ENCODE peak calls at places on chromosomes 16 and 17, in eight cellular contexts. B is stimulated activated CD4-positive, alpha-beta T cell treated with anti-CD3 and anti-CD28 coated beads, Interleukin-12 subunit alpha, Interleukin-12 subunit beta, amount 100 ng/mL, for 4 hours; H is IMR-90; R is ascending aorta; U is left cardiac atrium; Q is non-pigmented ciliary epithelial cell; V is AG20443; I is H9. O is an unnamed sample.

GRCh38 chr16:88389191-88389590 is 6.4 kb downstream of the ZNF469 start:
- DNase-seq in I (no peak), U (peak), Q (no peak), H (no peak), B (no peak), V (no peak), R (no peak), O (no peak)

GRCh38 chr16:71648921-71649320 is 22.9 kb downstream of the MARVELD3 start:
- DNase-seq in I (no peak), R (no peak), H (no peak), U (no peak), B (no peak), Q (no peak), V (peak), O (no peak)

GRCh38 chr17:29154516-29155234 is 25.5 kb downstream of the MYO18A start:
- DNase-seq in I (no peak), Q (no peak), H (no peak), V (peak), R (no peak), U (peak), B (no peak), O (no peak)

GRCh38 chr16:80900593-80900954 is 96.2 kb upstream of the CDYL2 start:
- DNase-seq in V (no peak), B (no peak), H (no peak), R (no peak), U (no peak), Q (no peak), I (no peak), O (no peak)

GRCh38 chr17:73521376-73521775 is 122.9 kb downstream of the SDK2 start:
- DNase-seq in H (no peak), I (no peak), R (no peak), U (no peak), B (no peak), V (no peak), Q (no peak), O (no peak)

GRCh38 chr16:82651921-82652601 is 25.3 kb downstream of the CDH13 start:
- DNase-seq in I (no peak), H (no peak), V (no peak), R (no peak), U (no peak), B (no peak), Q (no peak), O (no peak)

GRCh38 chr17:81986606-81987005 is 9.2 kb downstream of the ASPSCR1 start:
- DNase-seq in B (no peak), H (no peak), Q (no peak), U (no peak), V (no peak), I (peak), R (no peak), O (no peak)

GRCh38 chr17:7886227-7887037 is 2.2 kb upstream of the CHD3 start:
- DNase-seq in H (peak), I (peak), R (no peak), U (no peak), Q (no peak), V (peak), B (peak), O (peak)

GRCh38 chr17:7931709-7932482 is at the start of the genes CNTROB and TRAPPC1:
- DNase-seq in U (peak), H (peak), R (peak), V (peak), B (peak), I (peak), Q (peak), O (peak)

GRCh38 chr17:8041249-8041928 is 2.5 kb downstream of the ALOX15B start:
- DNase-seq in Q (peak), V (peak), I (no peak), B (peak), H (peak), R (no peak), U (no peak), O (peak)

GRCh38 chr17:75289832-75290337 is 652 bp upstream of the SLC25A19 start:
- DNase-seq in R (peak), I (no peak), H (peak), B (peak), V (peak), Q (no peak), U (peak), O (peak)

GRCh38 chr17:81537343-81537855 is 9.2 kb downstream of the FSCN2 start:
- DNase-seq in H (no peak), I (peak), U (no peak), R (no peak), Q (no peak), B (peak), V (no peak), O (no peak)

GRCh38 chr16:89489040-89489721 is 1.2 kb downstream of the ANKRD11 start:
- DNase-seq in U (peak), B (peak), R (peak), H (peak), I (peak), V (peak), Q (peak), O (peak)

GRCh38 chr16:22685162-22685830 is 128.7 kb upstream of the HS3ST2 start:
- DNase-seq in R (peak), U (peak), I (no peak), Q (no peak), V (peak), B (no peak), H (no peak), O (peak)

GRCh38 chr16:28845173-28846079 is 722 bp downstream of the TUFM start:
- DNase-seq in H (peak), R (no peak), B (peak), Q (no peak), U (no peak), V (no peak), I (no peak), O (no peak)

GRCh38 chr16:6852643-6853042 is 480.0 kb upstream of the RBFOX1 start:
- DNase-seq in Q (no peak), B (no peak), H (no peak), I (no peak), V (no peak), U (no peak), R (no peak), O (no peak)

GRCh38 chr17:5516060-5516792 is 29.9 kb downstream of the MIS12 start:
- DNase-seq in I (no peak), V (peak), U (no peak), R (no peak), H (peak), B (no peak), Q (peak), O (no peak)

GRCh38 chr16:24562811-24563210 is 23.4 kb downstream of the RBBP6 start:
- DNase-seq in I (no peak), Q (no peak), R (no peak), V (no peak), U (no peak), B (no peak), H (no peak), O (no peak)

GRCh38 chr16:8962393-8963009 is 1.2 kb downstream of the USP7 start:
- DNase-seq in V (no peak), H (no peak), Q (no peak), I (no peak), R (no peak), U (no peak), B (peak), O (no peak)

GRCh38 chr17:57948555-57949420 is 6.4 kb downstream of the CUEDC1 start:
- DNase-seq in B (no peak), R (no peak), H (peak), Q (peak), U (no peak), I (no peak), V (peak), O (no peak)

GRCh38 chr16:3266873-3267537 is 10.6 kb upstream of the MEFV start:
- DNase-seq in B (no peak), V (peak), Q (no peak), H (peak), I (no peak), U (peak), R (no peak), O (no peak)

GRCh38 chr17:76014100-76014924 is 12.8 kb downstream of the EVPL start:
- DNase-seq in B (peak), R (peak), U (peak), Q (no peak), H (peak), I (peak), V (peak), O (no peak)

GRCh38 chr17:27760069-27760885 is 40.1 kb downstream of the NOS2 start:
- DNase-seq in H (peak), V (peak), B (peak), Q (no peak), I (peak), U (peak), R (peak), O (peak)

GRCh38 chr17:70171159-70171558 is 1.8 kb downstream of the KCNJ2 start:
- DNase-seq in I (no peak), R (no peak), U (no peak), H (no peak), Q (no peak), V (no peak), B (no peak), O (no peak)

GRCh38 chr16:1825864-1826690 is 548 bp downstream of the HAGH start:
- DNase-seq in V (peak), I (no peak), Q (no peak), B (peak), U (peak), H (peak), R (no peak), O (peak)

GRCh38 chr17:40953876-40954275 is 12.9 kb downstream of the KRT39 start:
- DNase-seq in U (no peak), R (no peak), I (no peak), H (peak), B (no peak), V (peak), Q (peak), O (no peak)

GRCh38 chr16:87499189-87499486 is 6.3 kb upstream of the ZCCHC14 start:
- DNase-seq in V (peak), U (no peak), H (peak), I (no peak), Q (peak), B (no peak), R (no peak), O (no peak)

GRCh38 chr17:68320943-68321557 is 29.8 kb downstream of the ARSG start:
- DNase-seq in Q (no peak), V (no peak), B (no peak), H (no peak), R (no peak), U (no peak), I (no peak), O (no peak)

GRCh38 chr17:64773836-64774761 is 112.0 kb upstream of the SMURF2 start:
- DNase-seq in H (peak), V (peak), B (no peak), R (peak), U (peak), I (peak), Q (no peak), O (no peak)

GRCh38 chr16:47320546-47321315 is 140.1 kb downstream of the ITFG1 start:
- DNase-seq in B (no peak), Q (no peak), R (no peak), I (no peak), H (peak), V (no peak), U (no peak), O (no peak)

GRCh38 chr17:41421116-41421515 is 3.3 kb downstream of the KRT37 start:
- DNase-seq in I (no peak), V (peak), H (peak), U (no peak), R (no peak), Q (peak), B (no peak), O (no peak)

GRCh38 chr16:84144301-84144858 is 597 bp downstream of the HSDL1 start:
- DNase-seq in I (no peak), U (peak), B (peak), V (peak), R (no peak), H (peak), Q (no peak), O (peak)

GRCh38 chr17:382644-383533 is 30.3 kb upstream of the RPH3AL start:
- DNase-seq in Q (peak), B (no peak), V (no peak), I (peak), H (peak), U (no peak), R (no peak), O (no peak)

GRCh38 chr17:68771867-68772515 is 170.8 kb upstream of the FAM20A start:
- DNase-seq in B (no peak), H (peak), V (peak), I (no peak), Q (no peak), R (no peak), U (no peak), O (no peak)

GRCh38 chr17:14302421-14303099 is 1.7 kb downstream of the HS3ST3B1 start:
- DNase-seq in R (peak), H (peak), I (peak), B (peak), U (peak), V (peak), Q (no peak), O (peak)

GRCh38 chr17:39404542-39405378 is 3.3 kb upstream of the FBXL20 start:
- DNase-seq in I (no peak), U (no peak), H (peak), B (no peak), V (peak), Q (peak), R (no peak), O (no peak)

GRCh38 chr16:88681084-88681680 is 5.1 kb downstream of the SNAI3 start:
- DNase-seq in I (peak), V (no peak), H (no peak), U (no peak), Q (no peak), R (no peak), B (peak), O (no peak)